ENCODE peak calls at places on chromosomes 11 and 22, in four cellular contexts. One of them, this sample, is unnamed.

GRCh38 chr22:45518580-45518991 is 15.9 kb downstream of the FBLN1 start:
- DNase-seq in upper lobe of left lung: peak; percentile 31
- DNase-seq in pancreas: no peak
- DNase-seq in neuronal stem cell: no peak
- DNase-seq in this sample: no peak

GRCh38 chr11:33829430-33830141 is 55.3 kb upstream of the FBXO3 start:
- DNase-seq in upper lobe of left lung: peak; percentile 46
- DNase-seq in pancreas: no peak
- DNase-seq in neuronal stem cell: peak; percentile 58
- DNase-seq in this sample: peak; percentile 74

GRCh38 chr11:78660451-78660850 is 85.8 kb upstream of the NARS2 start:
- DNase-seq in upper lobe of left lung: no peak
- DNase-seq in pancreas: no peak
- DNase-seq in neuronal stem cell: no peak
- DNase-seq in this sample: no peak

GRCh38 chr22:27327497-27327896 is 474.1 kb downstream of the MN1 start:
- DNase-seq in upper lobe of left lung: no peak
- DNase-seq in pancreas: no peak
- DNase-seq in neuronal stem cell: no peak
- DNase-seq in this sample: no peak

GRCh38 chr11:122207505-122207904 is 91.5 kb upstream of the BLID start:
- DNase-seq in upper lobe of left lung: no peak
- DNase-seq in pancreas: no peak
- DNase-seq in neuronal stem cell: no peak
- DNase-seq in this sample: no peak

GRCh38 chr22:36925388-36926290 is 12.2 kb downstream of the CSF2RB start:
- DNase-seq in upper lobe of left lung: no peak
- DNase-seq in pancreas: no peak
- DNase-seq in neuronal stem cell: no peak
- DNase-seq in this sample: peak; percentile 29

GRCh38 chr22:25892678-25893077 is 150.7 kb downstream of the MYO18B start:
- DNase-seq in upper lobe of left lung: no peak
- DNase-seq in pancreas: no peak
- DNase-seq in neuronal stem cell: no peak
- DNase-seq in this sample: peak; percentile 43

GRCh38 chr22:19455585-19456370 is 8.3 kb upstream of the C22orf39 start:
- DNase-seq in upper lobe of left lung: peak; percentile 6
- DNase-seq in pancreas: no peak
- DNase-seq in neuronal stem cell: no peak
- DNase-seq in this sample: no peak

GRCh38 chr22:27825174-27825573 is 23.6 kb upstream of the MN1 start:
- DNase-seq in upper lobe of left lung: no peak
- DNase-seq in pancreas: no peak
- DNase-seq in neuronal stem cell: no peak
- DNase-seq in this sample: no peak

GRCh38 chr11:26901162-26901561 is 92.8 kb upstream of the FIBIN start:
- DNase-seq in upper lobe of left lung: no peak
- DNase-seq in pancreas: no peak
- DNase-seq in neuronal stem cell: no peak
- DNase-seq in this sample: no peak

GRCh38 chr22:20211997-20212753 is 55.9 kb downstream of the RTN4R start:
- DNase-seq in upper lobe of left lung: peak; percentile 59
- DNase-seq in pancreas: peak; percentile 94
- DNase-seq in neuronal stem cell: no peak
- DNase-seq in this sample: peak; percentile 63

GRCh38 chr22:44731357-44731970 is 20.9 kb upstream of the ARHGAP8 start:
- DNase-seq in upper lobe of left lung: no peak
- DNase-seq in pancreas: peak; percentile 49
- DNase-seq in neuronal stem cell: no peak
- DNase-seq in this sample: no peak

GRCh38 chr11:43404406-43404805 is 45.7 kb downstream of the TTC17 start:
- DNase-seq in upper lobe of left lung: no peak
- DNase-seq in pancreas: no peak
- DNase-seq in neuronal stem cell: no peak
- DNase-seq in this sample: no peak

GRCh38 chr22:32482708-32483107 is 8.1 kb downstream of the FBXO7 start:
- DNase-seq in upper lobe of left lung: no peak
- DNase-seq in pancreas: no peak
- DNase-seq in neuronal stem cell: no peak
- DNase-seq in this sample: no peak

GRCh38 chr11:2671748-2672147 is 28.0 kb downstream of the KCNQ1OT1 start:
- DNase-seq in upper lobe of left lung: no peak
- DNase-seq in pancreas: no peak
- DNase-seq in neuronal stem cell: no peak
- DNase-seq in this sample: no peak

GRCh38 chr11:72637198-72637597 is 37.0 kb downstream of the PDE2A start:
- DNase-seq in upper lobe of left lung: no peak
- DNase-seq in pancreas: no peak
- DNase-seq in neuronal stem cell: no peak
- DNase-seq in this sample: no peak

GRCh38 chr11:575324-575995 is 810 bp upstream of the PHRF1 start:
- DNase-seq in upper lobe of left lung: no peak
- DNase-seq in pancreas: peak; percentile 92
- DNase-seq in neuronal stem cell: peak; percentile 75
- DNase-seq in this sample: peak; percentile 83

GRCh38 chr11:19389787-19390303 is 149.1 kb upstream of the E2F8 start:
- DNase-seq in upper lobe of left lung: peak; percentile 35
- DNase-seq in pancreas: no peak
- DNase-seq in neuronal stem cell: no peak
- DNase-seq in this sample: no peak

GRCh38 chr22:42922374-42923177 is 65.5 kb upstream of the ARFGAP3 start:
- DNase-seq in upper lobe of left lung: no peak
- DNase-seq in pancreas: peak; percentile 64
- DNase-seq in neuronal stem cell: no peak
- DNase-seq in this sample: no peak

GRCh38 chr22:29762263-29762662 is 4.5 kb downstream of the ZMAT5 start:
- DNase-seq in upper lobe of left lung: no peak
- DNase-seq in pancreas: no peak
- DNase-seq in neuronal stem cell: no peak
- DNase-seq in this sample: no peak

GRCh38 chr11:10572533-10572932 is 4.1 kb upstream of the LYVE1 start:
- DNase-seq in upper lobe of left lung: no peak
- DNase-seq in pancreas: no peak
- DNase-seq in neuronal stem cell: no peak
- DNase-seq in this sample: no peak

GRCh38 chr22:46934746-46935491 is 172.5 kb downstream of the TBC1D22A start:
- DNase-seq in upper lobe of left lung: no peak
- DNase-seq in pancreas: no peak
- DNase-seq in neuronal stem cell: no peak
- DNase-seq in this sample: no peak

GRCh38 chr11:101555366-101555765 is 28.4 kb downstream of the TRPC6 start:
- DNase-seq in upper lobe of left lung: no peak
- DNase-seq in pancreas: no peak
- DNase-seq in neuronal stem cell: no peak
- DNase-seq in this sample: no peak

GRCh38 chr22:20724676-20725454 is 49.0 kb upstream of the SERPIND1 start:
- DNase-seq in upper lobe of left lung: no peak
- DNase-seq in pancreas: peak; percentile 24
- DNase-seq in neuronal stem cell: no peak
- DNase-seq in this sample: no peak

GRCh38 chr11:69662021-69662698 is 13.0 kb downstream of the LTO1 start:
- DNase-seq in upper lobe of left lung: no peak
- DNase-seq in pancreas: no peak
- DNase-seq in neuronal stem cell: no peak
- DNase-seq in this sample: peak; percentile 88

GRCh38 chr11:68956142-68956541 is 24.6 kb downstream of the MRGPRD start:
- DNase-seq in upper lobe of left lung: no peak
- DNase-seq in pancreas: peak; percentile 8
- DNase-seq in neuronal stem cell: no peak
- DNase-seq in this sample: peak; percentile 95

GRCh38 chr11:120034176-120034575 is 103.7 kb downstream of the TRIM29 start:
- DNase-seq in upper lobe of left lung: no peak
- DNase-seq in pancreas: no peak
- DNase-seq in neuronal stem cell: no peak
- DNase-seq in this sample: no peak

GRCh38 chr11:46889689-46890475 is 28.5 kb downstream of the LRP4 start:
- DNase-seq in upper lobe of left lung: peak; percentile 61
- DNase-seq in pancreas: peak; percentile 51
- DNase-seq in neuronal stem cell: peak; percentile 73
- DNase-seq in this sample: peak; percentile 87

GRCh38 chr11:131985769-131986393 is 615.5 kb downstream of the NTM start:
- DNase-seq in upper lobe of left lung: no peak
- DNase-seq in pancreas: no peak
- DNase-seq in neuronal stem cell: no peak
- DNase-seq in this sample: no peak

GRCh38 chr11:92276773-92277172 is 52.2 kb downstream of the FAT3 start:
- DNase-seq in upper lobe of left lung: no peak
- DNase-seq in pancreas: no peak
- DNase-seq in neuronal stem cell: no peak
- DNase-seq in this sample: no peak

GRCh38 chr22:38062782-38063181 is 5.6 kb downstream of the PICK1 start:
- DNase-seq in upper lobe of left lung: peak; percentile 67
- DNase-seq in pancreas: no peak
- DNase-seq in neuronal stem cell: no peak
- DNase-seq in this sample: no peak

GRCh38 chr11:1936781-1937615 is 10.1 kb upstream of the MRPL23 start:
- DNase-seq in upper lobe of left lung: no peak
- DNase-seq in pancreas: peak; percentile 69
- DNase-seq in neuronal stem cell: no peak
- DNase-seq in this sample: peak; percentile 65

GRCh38 chr11:64419818-64420485 is 61.0 kb downstream of the RPS6KA4 start:
- DNase-seq in upper lobe of left lung: no peak
- DNase-seq in pancreas: no peak
- DNase-seq in neuronal stem cell: no peak
- DNase-seq in this sample: no peak

GRCh38 chr11:131561486-131561885 is 191.1 kb downstream of the NTM start:
- DNase-seq in upper lobe of left lung: no peak
- DNase-seq in pancreas: no peak
- DNase-seq in neuronal stem cell: no peak
- DNase-seq in this sample: peak; percentile 61

GRCh38 chr11:7495997-7496545 is 10.8 kb downstream of the OLFML1 start:
- DNase-seq in upper lobe of left lung: peak; percentile 33
- DNase-seq in pancreas: no peak
- DNase-seq in neuronal stem cell: no peak
- DNase-seq in this sample: no peak

GRCh38 chr22:49765951-49766350 is 61.7 kb downstream of the BRD1 start:
- DNase-seq in upper lobe of left lung: peak; percentile 9
- DNase-seq in pancreas: peak; percentile 67
- DNase-seq in neuronal stem cell: no peak
- DNase-seq in this sample: peak; percentile 58

GRCh38 chr22:45034821-45035220 is 25.0 kb upstream of the PHF21B start:
- DNase-seq in upper lobe of left lung: no peak
- DNase-seq in pancreas: no peak
- DNase-seq in neuronal stem cell: no peak
- DNase-seq in this sample: no peak

GRCh38 chr11:71298761-71299181 is 46.4 kb upstream of the SHANK2 start:
- DNase-seq in upper lobe of left lung: no peak
- DNase-seq in pancreas: no peak
- DNase-seq in neuronal stem cell: no peak
- DNase-seq in this sample: no peak

DNA sequence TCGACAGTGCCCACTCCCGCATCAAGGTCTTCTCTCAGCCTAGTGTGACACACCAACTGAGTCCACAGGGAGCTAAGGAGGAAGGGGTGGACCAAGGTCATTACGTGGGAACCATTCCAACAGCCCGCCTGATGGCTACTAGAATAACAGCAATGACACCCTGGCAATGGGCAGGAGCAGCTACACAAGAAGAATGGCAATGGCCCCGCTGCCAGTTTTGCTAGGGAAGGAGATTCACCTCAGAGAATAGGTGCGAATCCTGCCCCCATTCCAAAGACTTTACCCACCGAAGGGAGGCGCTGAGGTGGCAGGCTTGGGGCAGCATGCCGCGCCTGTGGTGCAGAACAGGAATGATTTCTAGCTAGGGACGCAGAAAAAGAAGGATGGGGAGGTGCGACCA is 9.1 kb downstream of the WT1 start:
- DNase-seq in upper lobe of left lung: no peak
- DNase-seq in pancreas: no peak
- DNase-seq in neuronal stem cell: no peak
- DNase-seq in this sample: peak; percentile 54
- H3K4me3 ChIP-seq in upper lobe of left lung: no peak overlapping the region
- H3K4me3 ChIP-seq in pancreas: no peak overlapping the region
- H3K4me3 ChIP-seq in neuronal stem cell: no peak overlapping the region
- H3K4me3 ChIP-seq in this sample: peak overlapping the region; percentile 33

DNA sequence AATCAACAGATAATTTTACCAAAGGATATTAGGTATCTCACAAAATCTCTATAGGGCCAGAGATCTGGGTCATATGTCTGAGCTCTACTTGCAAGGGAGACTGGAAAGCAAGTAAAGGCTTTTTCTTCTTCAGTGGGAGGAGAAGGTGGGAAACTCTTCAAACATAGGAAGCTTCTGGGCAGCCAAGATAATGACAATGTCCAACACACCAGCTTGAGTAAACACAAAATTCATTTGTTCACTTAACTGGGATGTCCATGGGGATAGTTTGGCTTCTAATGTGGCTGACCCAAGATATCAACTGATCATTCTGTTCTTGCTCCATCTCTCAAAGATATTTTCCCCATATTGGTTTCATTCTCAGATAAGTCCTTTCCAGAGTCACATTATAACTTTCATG is 37.4 kb downstream of the OR2AT4 start:
- DNase-seq in upper lobe of left lung: no peak
- DNase-seq in pancreas: no peak
- DNase-seq in neuronal stem cell: no peak
- DNase-seq in this sample: no peak
- H3K36me3 ChIP-seq in upper lobe of left lung: no peaks in the 10 kb centered on the region
- H3K36me3 ChIP-seq in pancreas: no peaks in the 10 kb centered on the region
- H3K36me3 ChIP-seq in neuronal stem cell: no peaks in the 10 kb centered on the region
- H3K36me3 ChIP-seq in this sample: no peaks in the 10 kb centered on the region

DNA sequence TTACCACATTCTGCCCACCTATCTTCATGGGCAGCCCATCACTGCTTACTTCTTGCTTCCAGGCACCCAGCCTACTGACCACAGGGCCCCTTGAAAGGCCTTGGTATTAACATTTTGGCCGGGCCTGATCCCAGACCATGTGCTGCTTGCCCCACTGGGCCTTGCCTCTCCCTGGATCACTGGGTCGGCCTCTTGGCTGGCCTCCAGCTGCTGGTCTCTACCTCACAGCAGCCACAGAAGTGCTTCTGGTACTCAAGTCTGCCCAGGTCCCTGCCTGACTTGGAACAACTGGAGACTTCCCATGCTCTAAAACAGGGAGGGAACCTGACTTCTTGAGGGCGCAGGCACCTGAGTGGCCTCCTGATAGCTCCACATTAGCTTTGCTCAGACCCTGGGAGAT is 63.6 kb downstream of the THAP12 start:
- DNase-seq in upper lobe of left lung: no peak
- DNase-seq in pancreas: no peak
- DNase-seq in neuronal stem cell: no peak
- DNase-seq in this sample: no peak
- H3K27me3 ChIP-seq in upper lobe of left lung: peaks cover 8% of the 10 kb centered on the region
- H3K27me3 ChIP-seq in pancreas: no peaks in the 10 kb centered on the region
- H3K27me3 ChIP-seq in neuronal stem cell: peaks cover 76% of the 10 kb centered on the region
- H3K27me3 ChIP-seq in this sample: peaks cover 27% of the 10 kb centered on the region

GRCh38 chr11:93542753-93543246 is 391 bp downstream of the SMCO4 start:
- DNase-seq in upper lobe of left lung: no peak
- DNase-seq in pancreas: peak; percentile 84
- DNase-seq in neuronal stem cell: peak; percentile 40
- DNase-seq in this sample: peak; percentile 85

GRCh38 chr11:93541884-93542752 is 1.1 kb downstream of the SMCO4 start:
- DNase-seq in upper lobe of left lung: peak; percentile 58
- DNase-seq in pancreas: no peak
- DNase-seq in neuronal stem cell: no peak
- DNase-seq in this sample: peak; percentile 87

GRCh38 chr11:93545566-93545965 is 2.4 kb upstream of the SMCO4 start:
- DNase-seq in upper lobe of left lung: no peak
- DNase-seq in pancreas: no peak
- DNase-seq in neuronal stem cell: no peak
- DNase-seq in this sample: no peak

GRCh38 chr11:93541154-93541553 is 2.0 kb downstream of the SMCO4 start:
- DNase-seq in upper lobe of left lung: no peak
- DNase-seq in pancreas: no peak
- DNase-seq in neuronal stem cell: no peak
- DNase-seq in this sample: no peak

GRCh38 chr11:93543292-93543977 is at the start of gene SMCO4:
- DNase-seq in upper lobe of left lung: peak; percentile 85
- DNase-seq in pancreas: peak; percentile 94
- DNase-seq in neuronal stem cell: peak; percentile 85
- DNase-seq in this sample: peak; percentile 95
- H3K4me3 ChIP-seq in upper lobe of left lung: peak within 1 kb of the TSS; percentile 76
- H3K4me3 ChIP-seq in pancreas: peak within 1 kb of the TSS; percentile 90
- H3K4me3 ChIP-seq in neuronal stem cell: peak within 1 kb of the TSS; percentile 58
- H3K4me3 ChIP-seq in this sample: peak within 1 kb of the TSS; percentile 67

This sample was measured in H7.